ENCODE peak calls at places on chromosomes 3 and 15, in five cellular contexts. D, M, C, S and Q are unnamed samples.

GRCh38 chr15:25171856-25172687 is 217.3 kb downstream of the SNRPN start:
- DNase-seq in S (peak), D (no peak), C (no peak), M (no peak), Q (no peak)

GRCh38 chr15:68439506-68439905 is 7.5 kb upstream of the ITGA11 start:
- DNase-seq in D (no peak), M (no peak), S (no peak), C (no peak), Q (no peak)

GRCh38 chr15:67968564-67969440 is 85.3 kb upstream of the PIAS1 start:
- DNase-seq in M (peak), S (no peak), D (no peak), C (no peak), Q (no peak)

GRCh38 chr15:59165726-59166125 is 40.9 kb upstream of the LDHAL6B start:
- DNase-seq in S (no peak), C (peak), M (no peak), D (no peak), Q (no peak)

GRCh38 chr15:80107774-80108173 is 45.0 kb upstream of the FAH start:
- DNase-seq in S (no peak), C (no peak), M (no peak), D (no peak), Q (no peak)

GRCh38 chr3:100973594-100973993 is 19.6 kb downstream of the ABI3BP start:
- DNase-seq in C (no peak), M (no peak), D (no peak), S (no peak), Q (no peak)

GRCh38 chr3:170418422-170419300 is at the start of gene CLDN11:
- DNase-seq in S (peak), C (peak), M (peak), D (peak), Q (peak)

GRCh38 chr15:68106656-68107055 is 52.5 kb downstream of the PIAS1 start:
- DNase-seq in D (no peak), M (no peak), C (no peak), S (no peak), Q (no peak)

GRCh38 chr15:28918141-28918983 is 32.6 kb downstream of the APBA2 start:
- DNase-seq in S (no peak), M (peak), C (no peak), D (no peak), Q (no peak)

GRCh38 chr3:16386536-16386935 is 121.5 kb downstream of the OXNAD1 start:
- DNase-seq in S (no peak), M (no peak), D (no peak), C (no peak), Q (no peak)

GRCh38 chr15:82064824-82065223 is 19.0 kb upstream of the MEX3B start:
- DNase-seq in D (no peak), M (no peak), S (no peak), C (peak), Q (no peak)

GRCh38 chr3:40230382-40230781 is 79.1 kb upstream of the EIF1B start:
- DNase-seq in M (no peak), C (no peak), S (no peak), D (no peak), Q (no peak)

GRCh38 chr3:72282918-72283317 is 498.0 kb upstream of the PROK2 start:
- DNase-seq in M (no peak), C (no peak), D (no peak), S (no peak), Q (no peak)

GRCh38 chr3:111541911-111542483 is at the start of gene CD96:
- DNase-seq in S (no peak), M (no peak), C (no peak), D (peak), Q (peak)

GRCh38 chr3:7917443-7918151 is 584.0 kb upstream of the LMCD1 start:
- DNase-seq in M (no peak), D (no peak), C (no peak), S (no peak), Q (no peak)

GRCh38 chr15:35293353-35294130 is 208.4 kb upstream of the NANOGP8 start:
- DNase-seq in S (no peak), M (no peak), C (peak), D (no peak), Q (no peak)

GRCh38 chr15:61749169-61749568 is 311.1 kb downstream of the VPS13C start:
- DNase-seq in D (no peak), S (no peak), M (no peak), C (no peak), Q (no peak)

GRCh38 chr15:37008205-37008604 is 92.1 kb downstream of the MEIS2 start:
- DNase-seq in S (no peak), M (no peak), D (no peak), C (no peak), Q (no peak)

GRCh38 chr3:175192536-175192935 is 333.4 kb downstream of the NAALADL2 start:
- DNase-seq in S (no peak), D (no peak), C (peak), M (no peak), Q (no peak)

GRCh38 chr3:57544181-57545125 is at the start of gene DNAH12:
- DNase-seq in S (no peak), D (peak), M (peak), C (peak), Q (peak)

GRCh38 chr15:94119923-94120775 is 111.2 kb upstream of the MCTP2 start:
- DNase-seq in M (peak), C (peak), S (peak), D (peak), Q (peak)

GRCh38 chr15:83446904-83447708 is at the start of gene SH3GL3:
- DNase-seq in D (no peak), S (peak), C (peak), M (peak), Q (peak)

GRCh38 chr3:146223401-146224373 is 27.2 kb downstream of the PLSCR4 start:
- DNase-seq in C (peak), S (no peak), M (no peak), D (no peak), Q (no peak)

GRCh38 chr15:97902140-97902780 is 58.2 kb upstream of the ARRDC4 start:
- DNase-seq in S (no peak), D (no peak), C (no peak), M (no peak), Q (no peak)

GRCh38 chr15:67413770-67414429 is 107.0 kb upstream of the C15orf61 start:
- DNase-seq in M (no peak), D (no peak), S (no peak), C (peak), Q (no peak)

GRCh38 chr3:61565569-61565968 is 4.2 kb downstream of the PTPRG start:
- DNase-seq in S (no peak), D (no peak), C (no peak), M (no peak), Q (no peak)

GRCh38 chr15:31397851-31398661 is 71.4 kb downstream of the KLF13 start:
- DNase-seq in D (no peak), S (peak), C (no peak), M (no peak), Q (peak)

GRCh38 chr15:77797270-77797669 is 164.6 kb upstream of the LINGO1 start:
- DNase-seq in C (no peak), D (no peak), S (no peak), M (no peak), Q (no peak)

GRCh38 chr15:62566248-62566647 is 401.2 kb upstream of the C2CD4B start:
- DNase-seq in C (no peak), S (no peak), D (no peak), M (no peak), Q (no peak)

GRCh38 chr15:68298882-68299381 is 21.4 kb downstream of the FEM1B start:
- DNase-seq in S (no peak), M (no peak), C (no peak), D (peak), Q (peak)

GRCh38 chr3:32432711-32433530 is 41.3 kb downstream of the CMTM7 start:
- DNase-seq in D (peak), M (no peak), S (no peak), C (no peak), Q (peak)

GRCh38 chr3:113948015-113948917 is 453 bp downstream of the ZDHHC23 start:
- DNase-seq in D (peak), S (no peak), M (peak), C (peak), Q (no peak)

GRCh38 chr15:66387176-66388056 is 704 bp downstream of the MAP2K1 start:
- DNase-seq in M (peak), C (peak), S (peak), D (peak), Q (peak)
- TF ChIP-seq CTCF in M (peak), C (peak), S (peak), D (no peak), Q (peak)

DNA sequence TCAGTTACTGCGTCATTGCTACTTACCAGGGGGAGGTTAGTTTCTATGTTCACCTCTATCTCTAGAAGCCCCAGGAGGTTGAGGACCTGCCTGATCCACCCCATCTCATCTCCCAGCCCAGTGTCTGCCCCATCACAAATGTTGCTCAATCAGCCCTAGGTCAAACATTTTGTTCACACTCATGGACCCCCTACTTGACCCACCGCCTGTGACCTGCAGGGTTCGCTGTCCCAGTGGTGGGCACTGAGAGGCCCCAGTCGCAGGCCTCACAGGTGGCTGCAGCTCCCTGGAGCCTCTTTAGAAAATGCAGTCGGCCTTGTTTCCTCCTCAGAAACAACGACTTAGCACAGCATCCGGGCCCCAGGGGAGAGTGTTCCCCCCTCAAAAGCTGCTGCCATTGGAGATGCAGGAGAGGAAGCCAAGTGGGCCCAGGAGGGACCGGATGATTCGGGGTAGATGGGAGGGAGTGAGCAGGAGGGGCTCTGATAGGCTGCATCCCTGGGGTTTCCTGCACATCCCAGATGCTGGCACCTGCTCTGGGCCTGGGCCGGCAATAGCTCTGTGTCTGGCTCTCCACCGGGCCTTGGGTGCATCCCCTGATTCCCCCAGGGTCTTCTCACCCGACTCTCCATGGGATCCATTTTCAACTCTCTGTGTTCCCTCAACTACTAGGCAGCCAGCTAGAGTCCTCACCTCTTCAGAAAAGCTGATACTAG is 18.4 kb upstream of the INSYN1 start:
- DNase-seq in S (no peak), M (no peak), C (no peak), D (no peak), Q (no peak)
- TF ChIP-seq CTCF in S (no peak), M (no peak), C (no peak), D (no peak), Q (no peak)

GRCh38 chr3:42572278-42572677 is 9.5 kb downstream of the SEC22C start:
- DNase-seq in M (peak), C (peak), S (no peak), D (peak), Q (peak)
- TF ChIP-seq CTCF in M (peak), C (peak), S (peak), D (no peak), Q (peak)

DNA sequence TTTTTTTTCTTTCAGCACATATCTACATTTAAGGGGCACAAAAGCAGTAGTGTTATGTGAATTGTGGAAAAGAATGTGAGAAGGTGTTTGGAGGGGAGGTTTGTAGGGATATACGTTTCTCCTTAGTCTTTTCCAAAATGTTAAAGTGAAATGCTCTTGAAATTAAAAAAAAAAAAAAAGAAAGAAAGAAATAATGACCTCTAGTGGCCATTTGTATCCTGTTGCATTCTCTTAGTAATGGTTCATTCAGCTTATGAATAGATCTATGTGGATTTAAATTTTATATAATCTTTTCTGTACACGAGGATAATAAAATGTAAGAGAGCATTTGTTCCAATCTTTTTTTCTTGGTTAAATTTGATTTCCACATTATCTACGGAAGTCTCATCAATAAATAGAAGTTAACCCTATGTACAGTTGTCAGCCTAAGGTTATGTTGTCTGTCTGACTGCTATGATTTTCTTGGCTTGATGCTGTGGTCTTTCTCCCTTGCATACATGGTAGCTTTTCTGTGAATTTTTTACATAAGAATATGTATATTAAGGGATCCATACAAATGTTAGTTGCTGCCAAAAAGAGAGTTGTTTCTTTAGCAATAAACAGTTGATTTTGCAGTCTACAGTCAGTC is 1.7 kb downstream of the P2RY13 start:
- DNase-seq in C (peak), D (peak), M (no peak), S (no peak), Q (peak)
- TF ChIP-seq CTCF in C (no peak), D (peak), M (peak), S (peak), Q (no peak)

DNA sequence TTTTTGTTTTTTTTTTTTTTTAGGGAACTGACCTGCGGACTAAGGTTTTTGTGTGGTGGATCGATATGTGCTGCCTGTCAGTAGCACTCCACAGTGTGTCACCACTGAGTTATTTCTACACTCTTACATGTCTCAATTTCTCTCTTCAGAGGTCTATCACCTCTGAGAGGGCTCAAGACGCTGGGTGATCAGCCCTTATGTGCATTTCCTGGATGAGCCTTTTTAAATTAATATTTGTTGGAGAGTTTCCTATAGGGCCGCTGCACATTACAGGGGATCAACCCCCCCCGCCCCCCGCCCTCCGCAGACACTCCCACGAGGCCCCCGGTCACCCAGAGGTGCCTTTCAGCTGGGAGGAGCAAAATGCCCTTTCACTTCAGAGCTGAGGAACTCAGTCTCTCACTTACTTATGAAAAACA is 34.5 kb upstream of the AP4E1 start:
- DNase-seq in M (no peak), S (no peak), D (no peak), C (no peak), Q (peak)
- TF ChIP-seq CTCF in M (no peak), S (peak), D (no peak), C (no peak), Q (no peak)

GRCh38 chr3:65919841-65920240 is 118.9 kb downstream of the MAGI1 start:
- DNase-seq in C (no peak), S (no peak), D (no peak), M (no peak), Q (no peak)

GRCh38 chr3:65915477-65915876 is 123.2 kb downstream of the MAGI1 start:
- DNase-seq in D (no peak), C (peak), M (no peak), S (no peak), Q (no peak)

GRCh38 chr3:65914032-65914739 is 124.5 kb downstream of the MAGI1 start:
- DNase-seq in S (no peak), M (no peak), D (no peak), C (peak), Q (no peak)

GRCh38 chr3:65912647-65913046 is 126.1 kb downstream of the MAGI1 start:
- DNase-seq in S (no peak), C (no peak), M (no peak), D (no peak), Q (no peak)

DNA sequence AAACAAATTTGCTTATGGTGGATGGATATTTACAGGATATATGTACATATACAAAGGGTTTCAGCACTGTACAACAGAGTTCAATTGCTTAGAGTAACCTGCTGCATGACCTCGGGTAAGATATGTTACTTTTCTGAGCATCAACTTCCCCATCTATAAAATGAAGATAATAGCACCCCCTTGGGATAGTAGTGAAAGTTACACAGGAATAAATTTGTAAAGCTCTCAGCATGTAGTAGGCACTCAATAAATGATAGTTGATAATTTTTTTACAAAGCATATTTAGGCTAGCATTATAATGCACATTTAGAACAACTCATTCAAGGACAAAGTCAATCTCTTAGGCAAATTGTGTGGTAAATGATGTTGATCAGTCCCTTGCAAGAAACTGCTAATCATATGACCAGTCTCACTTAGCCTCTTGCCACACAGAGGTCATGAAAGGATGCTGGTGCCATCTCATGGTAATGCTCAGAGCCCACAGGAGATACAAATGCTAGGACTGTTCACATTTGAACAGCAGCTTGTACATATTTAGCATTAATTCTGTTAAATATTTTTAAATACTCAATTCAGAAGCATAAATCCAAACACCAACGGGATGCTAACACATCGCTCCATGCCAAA is 123.9 kb downstream of the MAGI1 start:
- DNase-seq in D (no peak), S (no peak), M (no peak), C (peak), Q (no peak)
- TF ChIP-seq CTCF in D (no peak), S (peak), M (no peak), C (no peak), Q (no peak)

GRCh38 chr3:150840733-150841515 is 64.3 kb downstream of the MINDY4B start:
- DNase-seq in C (no peak), S (no peak), D (no peak), M (no peak), Q (no peak)
- TF ChIP-seq CTCF in C (no peak), S (no peak), D (no peak), M (no peak), Q (no peak)

DNA sequence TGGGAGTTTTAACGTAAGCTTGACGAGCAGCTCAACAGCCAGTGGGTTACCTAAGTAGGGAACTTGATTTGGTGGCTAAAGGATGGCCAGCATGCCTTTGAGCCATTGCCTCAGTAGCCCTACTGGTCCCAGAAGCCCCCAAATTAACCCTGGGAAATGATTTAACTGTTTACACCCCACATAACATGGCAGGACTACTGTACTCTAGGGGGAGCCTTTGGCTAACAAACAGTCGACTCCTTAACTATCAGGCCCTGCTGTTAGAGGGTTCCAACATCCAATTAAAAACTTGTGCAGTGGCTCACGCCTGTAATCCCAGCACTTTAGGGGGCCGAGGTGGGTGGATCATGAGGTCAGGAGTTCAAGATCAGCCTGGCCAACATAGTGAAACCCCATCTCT is 9.4 kb upstream of the SMCO1 start:
- DNase-seq in S (no peak), D (no peak), C (peak), M (no peak), Q (no peak)
- TF ChIP-seq CTCF in S (peak), D (no peak), C (peak), M (no peak), Q (no peak)

GRCh38 chr3:78275420-78275852 is 1235.5 kb downstream of the ROBO2 start:
- DNase-seq in D (no peak), C (no peak), S (no peak), M (no peak), Q (no peak)

GRCh38 chr3:78277793-78278192 is 1237.9 kb downstream of the ROBO2 start:
- DNase-seq in S (no peak), D (no peak), C (no peak), M (no peak), Q (no peak)

GRCh38 chr3:78277220-78277619 is 1237.3 kb downstream of the ROBO2 start:
- DNase-seq in C (no peak), D (no peak), S (no peak), M (no peak), Q (no peak)

GRCh38 chr3:78279066-78279465 is 1239.2 kb downstream of the ROBO2 start:
- DNase-seq in C (no peak), D (no peak), S (no peak), M (no peak), Q (no peak)

GRCh38 chr3:78274475-78275065 is 1234.7 kb downstream of the ROBO2 start:
- DNase-seq in S (no peak), C (no peak), M (no peak), D (no peak), Q (no peak)
- TF ChIP-seq CTCF in S (no peak), C (no peak), M (no peak), D (no peak), Q (no peak)